ENCODE peak calls at places on chromosomes 4 and X, in nine cellular contexts. B, A, X, U, I, O, P, L and H are unnamed samples. For H3K4me1, the result is how much of the 10 kb centered on the place peaks cover.

GRCh38 chrX:19709117-19709811 is 178.1 kb downstream of the SH3KBP1 start:
- DNase-seq in B (no peak), A (no peak), X (no peak), U (no peak), I (no peak), O (no peak), P (no peak), L (no peak), H (no peak)

GRCh38 chr4:10347281-10347795 is 109.9 kb downstream of the ZNF518B start:
- DNase-seq in B (no peak), A (no peak), X (no peak), U (no peak), I (no peak), O (no peak), P (no peak), L (no peak), H (no peak)

GRCh38 chr4:2995546-2996265 is 32.3 kb downstream of the GRK4 start:
- DNase-seq in B (no peak), A (no peak), X (no peak), U (no peak), I (no peak), O (no peak), P (no peak), L (no peak), H (no peak)

GRCh38 chr4:108814327-108814726 is 51.5 kb upstream of the ETNPPL start:
- DNase-seq in B (no peak), A (no peak), X (no peak), U (no peak), I (no peak), O (no peak), P (no peak), L (no peak), H (no peak)

GRCh38 chr4:60034371-60034770 is 1165.8 kb upstream of the ADGRL3 start:
- DNase-seq in B (no peak), A (no peak), X (no peak), U (no peak), I (no peak), O (no peak), P (no peak), L (no peak), H (no peak)

GRCh38 chr4:2085496-2085901 is 26.4 kb downstream of the NAT8L start:
- DNase-seq in B (no peak), A (peak), X (no peak), U (peak), I (no peak), O (no peak), P (no peak), L (no peak), H (no peak)

GRCh38 chrX:154332561-154332960 is 37.0 kb downstream of the TKTL1 start:
- DNase-seq in B (no peak), A (no peak), X (no peak), U (no peak), I (no peak), O (no peak), P (no peak), L (no peak), H (no peak)

GRCh38 chrX:138484451-138484850 is 227.1 kb downstream of the FGF13 start:
- DNase-seq in B (no peak), A (no peak), X (no peak), U (no peak), I (no peak), O (no peak), P (no peak), L (no peak), H (no peak)

GRCh38 chr4:80201326-80202151 is 4.2 kb downstream of the PRDM8 start:
- DNase-seq in B (no peak), A (no peak), X (no peak), U (peak), I (no peak), O (peak), P (no peak), L (peak), H (peak)

GRCh38 chr4:81789741-81790402 is 318.2 kb upstream of the RASGEF1B start:
- DNase-seq in B (no peak), A (no peak), X (no peak), U (no peak), I (no peak), O (no peak), P (no peak), L (no peak), H (no peak)

DNA sequence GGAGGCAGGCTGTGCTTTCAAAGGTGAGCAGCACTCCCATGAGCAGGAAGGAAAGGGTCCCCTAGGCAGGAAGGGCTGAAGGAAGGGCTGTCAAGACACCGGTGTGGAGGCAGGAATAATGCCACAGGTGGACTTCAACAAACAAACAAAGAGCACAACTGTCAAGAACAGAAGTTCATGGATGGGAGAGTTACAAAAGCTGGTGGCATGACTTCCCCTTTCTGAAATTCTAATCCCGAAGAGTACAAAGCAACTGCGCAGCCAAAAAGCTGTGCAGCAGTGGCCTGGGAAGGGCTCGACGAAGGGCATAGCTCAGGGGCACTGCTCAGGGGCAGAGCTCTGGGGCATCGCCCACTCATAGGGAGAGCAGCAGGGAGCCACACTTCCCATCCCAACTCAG is 582.3 kb upstream of the DIPK2B start:
- DNase-seq in B (no peak), A (no peak), X (no peak), U (no peak), I (no peak), O (no peak), P (no peak), L (no peak), H (no peak)
- H3K4me1 ChIP-seq in B (under half), A (under half), X (half or more), U (under half), I (under half), O (under half), P (under half), L (under half), H (under half)

GRCh38 chr4:140096483-140096861 is 57.5 kb downstream of the MAML3 start:
- DNase-seq in B (no peak), A (no peak), X (no peak), U (no peak), I (no peak), O (no peak), P (peak), L (no peak), H (no peak)
- H3K4me1 ChIP-seq in B (under half), A (half or more), X (half or more), U (under half), I (under half), O (under half), P (half or more), L (under half), H (under half)

DNA sequence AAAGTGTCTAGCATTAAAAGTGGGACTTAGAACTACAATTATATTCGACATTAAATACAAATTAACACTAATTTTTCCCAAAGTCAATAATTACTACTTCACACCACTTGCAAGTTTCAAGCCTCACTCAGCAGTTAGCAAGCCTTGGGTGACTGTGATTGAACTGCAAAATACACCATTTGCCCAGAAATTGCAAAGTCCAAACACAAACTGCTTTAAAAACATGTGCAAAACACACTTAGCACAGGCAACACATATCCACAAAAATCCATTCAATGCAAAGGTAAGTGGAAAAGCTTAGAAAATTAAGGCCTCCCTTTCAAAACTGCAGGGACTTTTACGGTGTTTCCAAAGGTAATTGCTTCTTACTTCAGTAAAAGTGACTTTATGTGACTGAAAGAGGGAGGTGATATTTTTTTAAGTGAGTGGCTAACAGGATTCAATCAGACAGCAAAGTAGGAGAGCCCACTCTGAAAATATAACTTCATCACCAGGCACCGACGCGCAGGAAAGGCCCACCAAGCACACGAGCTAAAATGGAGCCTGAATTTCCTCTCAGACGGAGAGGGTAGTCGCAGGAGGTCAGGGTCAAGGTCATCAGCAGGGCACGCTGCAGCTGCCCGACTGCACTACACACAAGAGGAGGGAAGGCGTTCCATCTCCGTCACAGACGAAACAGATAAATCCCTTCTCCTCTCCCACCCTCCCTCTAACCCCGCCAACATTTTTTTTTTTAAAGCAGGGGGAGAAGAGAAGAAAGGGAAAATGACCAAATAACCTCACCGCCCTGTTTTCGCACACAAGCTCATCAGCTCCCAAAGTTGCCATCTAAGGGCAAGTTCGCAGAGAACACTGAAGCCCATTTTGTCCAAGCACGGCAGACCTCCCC is 3.1 kb downstream of the ZNF827 start:
- DNase-seq in B (peak), A (no peak), X (no peak), U (peak), I (no peak), O (peak), P (no peak), L (peak), H (no peak)
- H3K4me1 ChIP-seq in B (under half), A (under half), X (under half), U (under half), I (under half), O (under half), P (under half), L (under half), H (under half)

DNA sequence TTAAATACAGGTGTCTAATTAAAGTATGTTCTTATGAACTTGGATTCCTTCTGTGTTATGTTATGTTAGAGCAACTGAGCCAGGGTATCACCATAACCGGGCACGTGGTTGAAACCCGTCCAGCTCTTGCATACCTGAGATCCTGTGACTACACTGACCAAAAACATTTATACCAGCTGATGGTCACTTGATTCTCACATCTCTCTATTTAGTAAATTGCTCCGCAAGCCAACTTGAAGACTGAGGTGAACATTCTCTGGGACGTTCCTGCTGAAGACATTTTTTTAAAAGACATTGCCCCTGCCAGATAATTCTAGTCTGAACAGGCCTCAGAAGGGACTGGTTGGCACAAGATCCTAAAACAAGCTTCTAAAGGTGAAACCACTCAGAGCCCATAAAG is 550.0 kb upstream of the DIPK2B start:
- DNase-seq in B (no peak), A (no peak), X (no peak), U (no peak), I (no peak), O (no peak), P (no peak), L (no peak), H (no peak)
- H3K4me1 ChIP-seq in B (under half), A (under half), X (half or more), U (under half), I (under half), O (half or more), P (under half), L (under half), H (half or more)

DNA sequence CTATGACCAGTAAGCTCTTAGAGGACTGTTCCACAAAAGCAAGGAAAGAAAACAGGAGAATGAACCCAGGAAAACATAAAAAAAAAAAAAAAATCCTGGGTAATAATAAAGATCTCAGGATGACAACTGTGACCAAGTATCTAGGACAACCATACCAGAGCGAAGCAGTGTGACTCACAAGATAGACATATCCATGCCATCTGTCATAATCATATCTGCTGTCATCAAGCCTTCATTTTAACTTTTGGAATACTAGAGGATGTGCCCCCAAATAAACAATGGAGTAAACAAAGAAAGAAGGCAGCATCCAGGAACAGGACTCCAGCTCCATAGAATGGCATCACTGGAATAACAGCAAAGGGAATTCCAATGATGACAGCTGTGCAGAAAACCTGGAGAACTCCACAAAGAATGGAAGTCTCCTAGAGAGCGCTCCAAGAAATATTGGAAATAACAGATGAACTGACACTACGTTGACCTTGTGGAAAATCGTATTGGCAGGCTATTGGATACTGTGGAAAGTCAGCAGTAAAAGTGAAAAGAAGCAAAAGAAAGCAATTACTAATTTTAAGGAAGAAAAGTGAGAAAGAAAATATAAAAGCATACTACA is 35.3 kb downstream of the HPGDS start:
- DNase-seq in B (no peak), A (no peak), X (peak), U (no peak), I (no peak), O (no peak), P (no peak), L (no peak), H (no peak)
- H3K4me1 ChIP-seq in B (under half), A (under half), X (under half), U (under half), I (under half), O (under half), P (under half), L (under half), H (under half)

GRCh38 chr4:166827653-166828052 is 406.6 kb downstream of the SPOCK3 start:
- DNase-seq in B (no peak), A (no peak), X (no peak), U (no peak), I (no peak), O (no peak), P (no peak), L (no peak), H (no peak)
- H3K4me1 ChIP-seq in B (under half), A (under half), X (under half), U (under half), I (under half), O (under half), P (under half), L (under half), H (under half)

DNA sequence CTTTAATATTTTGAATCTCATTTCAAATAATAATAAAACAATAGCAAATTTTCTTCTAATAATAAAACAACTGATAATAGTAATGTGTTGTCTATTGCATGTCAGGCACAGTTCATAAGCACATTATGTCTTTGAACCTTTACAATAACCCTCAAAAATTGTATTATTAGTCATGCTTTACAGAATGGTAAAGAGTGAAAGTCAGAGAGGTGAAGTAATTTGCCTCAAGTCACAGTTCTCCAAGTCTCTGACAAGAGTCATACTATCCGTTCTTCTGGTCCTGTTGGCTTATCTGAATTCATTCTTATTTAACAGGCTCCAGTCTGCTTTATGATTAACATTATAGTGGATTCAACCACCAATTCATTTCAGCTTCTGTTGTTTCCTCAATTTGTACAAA is 313.0 kb downstream of the AFF2 start:
- DNase-seq in B (no peak), A (no peak), X (no peak), U (no peak), I (no peak), O (no peak), P (no peak), L (no peak), H (no peak)
- H3K4me1 ChIP-seq in B (under half), A (under half), X (under half), U (under half), I (under half), O (under half), P (under half), L (under half), H (under half)

DNA sequence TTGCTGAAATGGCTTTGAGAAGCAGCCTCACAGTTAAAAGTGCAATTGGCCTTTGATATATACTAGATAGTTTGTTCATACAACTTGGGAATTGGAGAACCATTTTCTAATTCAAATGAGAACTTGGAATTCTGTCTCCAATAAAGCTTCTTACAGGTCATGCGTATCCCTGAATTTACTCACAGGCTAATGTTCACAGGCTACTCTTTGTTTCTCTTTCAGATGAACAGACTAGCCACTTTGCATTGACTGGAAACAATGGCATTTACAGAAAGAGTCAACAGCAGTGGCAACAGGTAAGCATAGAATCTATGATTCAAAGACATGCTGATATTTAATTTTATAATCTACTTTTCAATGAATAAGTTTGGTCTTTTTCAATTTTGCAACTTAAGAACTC is 13.5 kb downstream of the AFF1 start:
- DNase-seq in B (no peak), A (no peak), X (no peak), U (no peak), I (no peak), O (no peak), P (no peak), L (no peak), H (no peak)
- H3K4me1 ChIP-seq in B (under half), A (under half), X (under half), U (under half), I (under half), O (under half), P (under half), L (under half), H (under half)

GRCh38 chr4:152109585-152110509 is 349.0 kb upstream of the GATB start:
- DNase-seq in B (no peak), A (no peak), X (no peak), U (no peak), I (no peak), O (no peak), P (peak), L (no peak), H (no peak)
- H3K4me1 ChIP-seq in B (under half), A (under half), X (under half), U (under half), I (under half), O (half or more), P (under half), L (under half), H (under half)

DNA sequence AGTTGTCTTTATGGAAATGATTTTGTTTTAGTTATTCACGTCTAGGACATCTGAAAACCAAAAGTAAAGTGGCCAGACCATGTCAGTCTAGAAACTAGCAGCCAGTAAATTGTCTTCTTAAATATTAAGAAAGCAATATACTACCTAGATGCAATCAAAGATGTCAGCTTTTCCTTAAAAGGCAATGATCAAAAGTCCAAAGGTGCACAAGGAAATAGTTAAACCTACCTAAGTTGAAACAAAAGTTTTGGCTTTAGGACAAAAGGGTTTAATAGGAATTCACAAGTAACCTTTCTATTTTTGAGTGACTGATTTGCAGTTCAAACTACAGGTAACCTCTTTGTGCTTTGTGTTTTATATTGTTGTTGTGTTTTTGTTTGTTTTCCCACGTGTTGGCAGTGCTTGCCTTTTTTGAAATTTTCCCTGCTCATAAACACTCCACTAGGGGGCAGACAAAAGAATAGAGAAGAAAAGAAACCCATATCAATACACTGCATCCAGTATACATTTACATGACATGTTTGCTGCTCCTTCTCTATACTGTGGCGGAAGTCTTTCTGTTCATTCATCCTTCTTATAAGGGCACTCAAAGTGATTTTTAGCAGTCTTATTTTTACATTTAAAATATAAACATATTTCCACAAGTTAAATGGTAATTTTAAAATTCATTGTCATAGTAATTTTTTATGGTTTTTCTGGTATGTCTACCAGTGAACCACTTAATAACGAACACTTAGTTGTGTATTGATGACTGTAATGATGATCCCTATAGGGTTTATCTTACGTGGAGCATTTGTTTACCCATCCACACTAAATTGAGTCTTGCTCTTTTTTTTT is 62.7 kb downstream of the GAB1 start:
- DNase-seq in B (peak), A (no peak), X (no peak), U (no peak), I (peak), O (peak), P (no peak), L (no peak), H (no peak)
- H3K4me1 ChIP-seq in B (under half), A (under half), X (under half), U (under half), I (under half), O (under half), P (half or more), L (under half), H (under half)